ENCODE peak calls at places on chromosomes 2 and 18, in six cellular contexts. O, Z, A, V, R and P are unnamed samples.

GRCh38 chr2:104572856-104573255 is 281.1 kb upstream of the POU3F3 start:
- DNase-seq in O (no peak), Z (no peak), A (no peak), V (no peak), R (no peak), P (no peak)

GRCh38 chr2:200625958-200626363 is 40.1 kb downstream of the AOX1 start:
- DNase-seq in O (no peak), Z (no peak), A (no peak), V (no peak), R (no peak), P (no peak)

GRCh38 chr18:30889582-30890301 is 152.8 kb downstream of the DSC3 start:
- DNase-seq in O (no peak), Z (peak), A (peak), V (peak), R (no peak), P (peak)

GRCh38 chr2:129754431-129754830 is 225.0 kb upstream of the RAB6C start:
- DNase-seq in O (no peak), Z (no peak), A (no peak), V (no peak), R (no peak), P (no peak)

GRCh38 chr2:184371641-184372040 is 226.7 kb upstream of the ZNF804A start:
- DNase-seq in O (no peak), Z (no peak), A (no peak), V (no peak), R (no peak), P (no peak)

GRCh38 chr2:100882645-100883613 is 63.0 kb downstream of the NPAS2 start:
- DNase-seq in O (no peak), Z (no peak), A (no peak), V (no peak), R (no peak), P (no peak)

GRCh38 chr2:197075754-197076337 is 149.3 kb upstream of the PGAP1 start:
- DNase-seq in O (no peak), Z (no peak), A (no peak), V (peak), R (no peak), P (no peak)

GRCh38 chr2:19474128-19474527 is 115.7 kb upstream of the OSR1 start:
- DNase-seq in O (peak), Z (no peak), A (no peak), V (no peak), R (peak), P (peak)

GRCh38 chr2:222878877-222879601 is 18.2 kb downstream of the ACSL3 start:
- DNase-seq in O (no peak), Z (no peak), A (no peak), V (no peak), R (no peak), P (no peak)

GRCh38 chr18:70219688-70220087 is 14.2 kb upstream of the RTTN start:
- DNase-seq in O (no peak), Z (no peak), A (no peak), V (no peak), R (no peak), P (no peak)

GRCh38 chr2:15072836-15073235 is 440.3 kb downstream of the LRATD1 start:
- DNase-seq in O (no peak), Z (no peak), A (no peak), V (no peak), R (no peak), P (no peak)

GRCh38 chr2:96530474-96531357 is 5.8 kb upstream of the ARID5A start:
- DNase-seq in O (no peak), Z (no peak), A (no peak), V (no peak), R (no peak), P (no peak)

GRCh38 chr2:61252031-61252430 is 90.0 kb downstream of the C2orf74 start:
- DNase-seq in O (no peak), Z (no peak), A (no peak), V (no peak), R (no peak), P (no peak)

GRCh38 chr18:32042337-32042736 is 23.7 kb downstream of the RNF125 start:
- DNase-seq in O (no peak), Z (no peak), A (no peak), V (no peak), R (no peak), P (no peak)

GRCh38 chr2:47310801-47311560 is 92.0 kb upstream of the MSH2 start:
- DNase-seq in O (no peak), Z (peak), A (no peak), V (no peak), R (no peak), P (no peak)

GRCh38 chr2:143075711-143076110 is 53.5 kb upstream of the ARHGAP15 start:
- DNase-seq in O (no peak), Z (no peak), A (no peak), V (no peak), R (no peak), P (no peak)

GRCh38 chr18:6781179-6781714 is 51.7 kb downstream of the ARHGAP28 start:
- DNase-seq in O (no peak), Z (no peak), A (no peak), V (no peak), R (no peak), P (no peak)

GRCh38 chr2:196176142-196176738 is 4.9 kb upstream of the STK17B start:
- DNase-seq in O (peak), Z (no peak), A (no peak), V (peak), R (peak), P (no peak)

GRCh38 chr2:72983500-72984039 is 66.3 kb downstream of the EMX1 start:
- DNase-seq in O (no peak), Z (no peak), A (no peak), V (no peak), R (no peak), P (no peak)

GRCh38 chr18:61400714-61401113 is 67.5 kb downstream of the CDH20 start:
- DNase-seq in O (no peak), Z (no peak), A (no peak), V (no peak), R (no peak), P (no peak)

GRCh38 chr2:207423886-207424285 is 105.9 kb upstream of the CREB1 start:
- DNase-seq in O (peak), Z (no peak), A (no peak), V (no peak), R (no peak), P (no peak)

GRCh38 chr2:218867900-218868299 is 8.3 kb downstream of the WNT6 start:
- DNase-seq in O (no peak), Z (no peak), A (no peak), V (no peak), R (no peak), P (no peak)

GRCh38 chr2:137155351-137156104 is 390.2 kb downstream of the THSD7B start:
- DNase-seq in O (no peak), Z (no peak), A (no peak), V (no peak), R (no peak), P (no peak)

GRCh38 chr18:23934252-23934651 is 80.3 kb upstream of the TTC39C start:
- DNase-seq in O (no peak), Z (no peak), A (no peak), V (peak), R (no peak), P (no peak)

GRCh38 chr2:56741601-56742102 is 557.9 kb downstream of the CCDC85A start:
- DNase-seq in O (no peak), Z (no peak), A (peak), V (no peak), R (no peak), P (peak)

GRCh38 chr2:8488001-8488738 is 193.7 kb upstream of the ID2 start:
- DNase-seq in O (peak), Z (no peak), A (no peak), V (no peak), R (peak), P (no peak)

GRCh38 chr2:71794611-71795010 is 341.2 kb downstream of the DYSF start:
- DNase-seq in O (no peak), Z (no peak), A (no peak), V (no peak), R (no peak), P (no peak)

GRCh38 chr2:43101751-43102150 is 124.7 kb downstream of the ZFP36L2 start:
- DNase-seq in O (no peak), Z (no peak), A (no peak), V (no peak), R (no peak), P (no peak)

GRCh38 chr2:36753706-36754221 is 57.3 kb downstream of the VIT start:
- DNase-seq in O (no peak), Z (no peak), A (peak), V (no peak), R (no peak), P (no peak)

GRCh38 chr2:224685120-224685519 is 31.0 kb downstream of the CCDC195 start:
- DNase-seq in O (no peak), Z (no peak), A (no peak), V (no peak), R (no peak), P (no peak)

GRCh38 chr18:6610436-6610835 is 119.1 kb upstream of the ARHGAP28 start:
- DNase-seq in O (no peak), Z (no peak), A (no peak), V (no peak), R (no peak), P (no peak)